ENCODE peak calls at places on chromosomes 2 and 18, in seven cellular contexts. N, A, F, M, S, J and B are unnamed samples.

GRCh38 chr2:234550511-234551107 is 53.7 kb upstream of the ARL4C start:
- DNase-seq in S (peak; percentile 74), M (peak; percentile 56), J (peak; percentile 86), N (peak; percentile 73), F (peak; percentile 43), A (peak; percentile 86), B (peak; percentile 66)

GRCh38 chr2:119389615-119390306 is 23.0 kb downstream of the DBI start:
- DNase-seq in S (peak; percentile 78), M (peak; percentile 50), A (peak; percentile 45), J (peak; percentile 27), F (no peak), N (peak; percentile 70), B (no peak)

GRCh38 chr2:28452534-28453081 is 43.3 kb upstream of the PLB1 start:
- DNase-seq in J (peak; percentile 46), S (no peak), A (peak; percentile 27), N (peak; percentile 89), F (peak; percentile 62), M (peak; percentile 84), B (peak; percentile 80)

GRCh38 chr2:134491796-134492441 is 226.9 kb downstream of the TMEM163 start:
- DNase-seq in M (no peak), S (no peak), J (no peak), F (no peak), N (no peak), A (no peak), B (no peak)

GRCh38 chr18:24475926-24476589 is 15.6 kb downstream of the HRH4 start:
- DNase-seq in M (no peak), F (no peak), J (no peak), S (no peak), N (no peak), A (no peak), B (no peak)

GRCh38 chr18:57743008-57743407 is 60.1 kb downstream of the ATP8B1 start:
- DNase-seq in F (no peak), J (no peak), M (no peak), A (peak; percentile 81), N (no peak), S (no peak), B (no peak)

GRCh38 chr2:119760876-119761275 is 1.2 kb downstream of the PTPN4 start:
- DNase-seq in S (peak; percentile 57), J (peak; percentile 57), M (no peak), A (peak; percentile 44), F (peak; percentile 15), N (no peak), B (no peak)

GRCh38 chr2:135701442-135701841 is 40.2 kb upstream of the UBXN4 start:
- DNase-seq in J (peak; percentile 14), N (no peak), S (no peak), M (no peak), F (no peak), A (peak; percentile 79), B (no peak)

GRCh38 chr18:79248495-79249078 is 147.1 kb upstream of the NFATC1 start:
- DNase-seq in A (peak; percentile 41), F (no peak), N (no peak), S (no peak), M (no peak), J (peak; percentile 11), B (no peak)

GRCh38 chr2:54570925-54571694 is 115.0 kb downstream of the SPTBN1 start:
- DNase-seq in N (no peak), J (peak; percentile 95), S (peak; percentile 73), A (peak; percentile 97), F (peak; percentile 81), M (peak; percentile 78), B (peak; percentile 74)

GRCh38 chr18:12911025-12911927 is 27.2 kb upstream of the PTPN2 start:
- DNase-seq in J (no peak), S (no peak), A (no peak), F (peak; percentile 58), N (peak; percentile 54), M (peak; percentile 35), B (peak; percentile 90)

GRCh38 chr2:233048569-233049193 is 11.5 kb upstream of the INPP5D start:
- DNase-seq in N (no peak), A (no peak), S (no peak), M (no peak), F (no peak), J (no peak), B (no peak)

GRCh38 chr2:47219970-47220369 is 64.9 kb upstream of the STPG4 start:
- DNase-seq in S (no peak), N (no peak), A (no peak), M (no peak), J (no peak), F (no peak), B (no peak)

GRCh38 chr18:79856119-79857080 is 58.7 kb downstream of the KCNG2 start:
- DNase-seq in M (no peak), N (peak; percentile 45), A (peak; percentile 25), J (peak; percentile 26), S (no peak), F (peak; percentile 25), B (peak; percentile 43)

GRCh38 chr2:96315400-96316071 is 9.6 kb upstream of the ITPRIPL1 start:
- DNase-seq in M (peak; percentile 16), N (no peak), J (peak; percentile 53), A (peak; percentile 71), S (peak; percentile 39), F (peak; percentile 13), B (no peak)

GRCh38 chr2:54665436-54665856 is 58.0 kb upstream of the EML6 start:
- DNase-seq in M (peak; percentile 62), A (peak; percentile 68), F (peak; percentile 30), S (no peak), J (peak; percentile 53), N (no peak), B (no peak)

GRCh38 chr2:72092099-72092498 is 55.6 kb downstream of the CYP26B1 start:
- DNase-seq in S (peak; percentile 65), F (no peak), M (no peak), N (no peak), A (no peak), J (no peak), B (no peak)

GRCh38 chr2:227503433-227504406 is 31.8 kb downstream of the AGFG1 start:
- DNase-seq in N (peak; percentile 61), A (peak; percentile 57), M (peak; percentile 60), S (peak; percentile 94), J (peak; percentile 43), F (no peak), B (no peak)

GRCh38 chr18:78722391-78722790 is 257.2 kb upstream of the SALL3 start:
- DNase-seq in N (no peak), S (no peak), J (no peak), F (no peak), A (no peak), M (no peak), B (no peak)

GRCh38 chr2:71276311-71277158 is 49.6 kb upstream of the PAIP2B start:
- DNase-seq in S (peak; percentile 84), A (peak; percentile 51), J (peak; percentile 69), N (peak; percentile 95), F (peak; percentile 87), M (peak; percentile 91), B (peak; percentile 89)

GRCh38 chr2:102771114-102771513 is 9.3 kb downstream of the TMEM182 start:
- DNase-seq in J (no peak), F (no peak), A (peak; percentile 5), S (no peak), N (no peak), M (no peak), B (no peak)

GRCh38 chr2:107025869-107026380 is 140.0 kb upstream of the ST6GAL2 start:
- DNase-seq in M (peak; percentile 26), A (peak; percentile 23), F (no peak), J (peak; percentile 83), S (no peak), N (no peak), B (no peak)

GRCh38 chr2:218438601-218439000 is 19.7 kb downstream of the VIL1 start:
- DNase-seq in A (no peak), J (peak; percentile 22), M (peak; percentile 23), F (no peak), S (no peak), N (peak; percentile 42), B (no peak)

GRCh38 chr2:5693288-5694015 is 1.3 kb downstream of the SOX11 start:
- DNase-seq in J (peak; percentile 52), A (peak; percentile 22), M (no peak), S (no peak), N (no peak), F (no peak), B (no peak)

GRCh38 chr2:5690718-5691658 is 1.2 kb upstream of the SOX11 start:
- DNase-seq in M (no peak), J (peak; percentile 64), N (no peak), A (peak; percentile 66), F (peak; percentile 1), S (no peak), B (no peak)

GRCh38 chr2:5694016-5694690 is 2.0 kb downstream of the SOX11 start:
- DNase-seq in F (no peak), A (peak; percentile 25), S (no peak), M (no peak), N (no peak), J (peak; percentile 32), B (no peak)

GRCh38 chr2:5691659-5692529 is at the start of gene SOX11:
- DNase-seq in F (no peak), N (peak; percentile 44), S (no peak), J (peak; percentile 95), M (peak; percentile 39), A (peak; percentile 95), B (peak; percentile 76)

DNA sequence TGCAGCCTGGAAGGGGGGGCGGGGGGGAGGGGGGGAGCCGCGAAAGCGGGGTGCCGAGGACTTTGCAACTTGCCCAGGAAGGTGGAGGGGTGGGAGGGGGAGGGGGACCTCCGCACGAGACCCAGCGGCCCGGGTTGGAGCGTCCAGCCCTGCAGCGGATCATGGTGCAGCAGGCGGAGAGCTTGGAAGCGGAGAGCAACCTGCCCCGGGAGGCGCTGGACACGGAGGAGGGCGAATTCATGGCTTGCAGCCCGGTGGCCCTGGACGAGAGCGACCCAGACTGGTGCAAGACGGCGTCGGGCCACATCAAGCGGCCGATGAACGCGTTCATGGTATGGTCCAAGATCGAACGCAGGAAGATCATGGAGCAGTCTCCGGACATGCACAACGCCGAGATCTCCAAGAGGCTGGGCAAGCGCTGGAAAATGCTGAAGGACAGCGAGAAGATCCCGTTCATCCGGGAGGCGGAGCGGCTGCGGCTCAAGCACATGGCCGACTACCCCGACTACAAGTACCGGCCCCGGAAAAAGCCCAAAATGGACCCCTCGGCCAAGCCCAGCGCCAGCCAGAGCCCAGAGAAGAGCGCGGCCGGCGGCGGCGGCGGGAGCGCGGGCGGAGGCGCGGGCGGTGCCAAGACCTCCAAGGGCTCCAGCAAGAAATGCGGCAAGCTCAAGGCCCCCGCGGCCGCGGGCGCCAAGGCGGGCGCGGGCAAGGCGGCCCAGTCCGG is 540 bp downstream of the SOX11 start:
- DNase-seq in S (no peak), F (no peak), J (peak; percentile 66), A (peak; percentile 44), N (peak; percentile 50), M (no peak), B (no peak)
- H3K27me3 ChIP-seq in S (no peaks in the 10 kb centered on the region), F (peaks cover 4% of the 10 kb centered on the region), J (peaks cover 57% of the 10 kb centered on the region), A (no peaks in the 10 kb centered on the region), N (no peaks in the 10 kb centered on the region), M (peaks cover 78% of the 10 kb centered on the region), B (peaks cover 84% of the 10 kb centered on the region)

GRCh38 chr2:222864296-222864695 is 3.5 kb downstream of the ACSL3 start:
- DNase-seq in A (peak; percentile 84), M (no peak), S (peak; percentile 76), N (no peak), J (peak; percentile 83), F (no peak), B (no peak)
- H3K4me3 ChIP-seq in A (no peak overlapping the region), M (no peak overlapping the region), S (peak overlapping the region; percentile 83), N (peak overlapping the region; percentile 99), J (peak overlapping the region; percentile 96), F (no peak overlapping the region), B (no peak overlapping the region)

GRCh38 chr2:239952665-239953417 is 72.3 kb downstream of the NDUFA10 start:
- DNase-seq in F (no peak), N (peak; percentile 54), J (no peak), M (no peak), S (no peak), A (no peak), B (no peak)
- H3K4me1 ChIP-seq in F (no peaks in the 10 kb centered on the region), N (peaks cover 26% of the 10 kb centered on the region), J (no peaks in the 10 kb centered on the region), M (peaks cover 15% of the 10 kb centered on the region), S (no peaks in the 10 kb centered on the region), A (no peaks in the 10 kb centered on the region), B (peaks cover 8% of the 10 kb centered on the region)

GRCh38 chr2:94871226-94872087 is at the start of gene TEKT4:
- DNase-seq in A (no peak), F (no peak), S (peak; percentile 77), N (no peak), M (no peak), J (no peak), B (peak; percentile 81)
- H3K27me3 ChIP-seq in A (peaks cover 2% of the 10 kb centered on the region), F (no peaks in the 10 kb centered on the region), S (no peaks in the 10 kb centered on the region), N (no peaks in the 10 kb centered on the region), M (peaks cover 43% of the 10 kb centered on the region), J (peaks cover 23% of the 10 kb centered on the region), B (peaks cover 67% of the 10 kb centered on the region)